ENCODE peak calls at places on chromosome 10, in nine cellular contexts. G is Caco-2; P is HCT116; K is uterus; B is stimulated activated CD4-positive, alpha-beta T cell treated with anti-CD3 and anti-CD28 coated beads, Interleukin-2, amount 100 ng/mL, for 48 hours; U is HEK293T; W is T1000; X is germinal center; I is heart left ventricle. N is an unnamed sample.

GRCh38 chr10:120456626-120457430 is at the start of gene PLPP4:
- DNase-seq in X (peak), I (no peak), U (peak), B (no peak), G (peak), P (no peak), W (peak), K (no peak), N (peak)

GRCh38 chr10:46247181-46247475 is 39.7 kb upstream of the ANTXRL start:
- DNase-seq in B (no peak), G (no peak), X (no peak), W (no peak), U (no peak), K (no peak), P (no peak), I (no peak), N (no peak)

GRCh38 chr10:110681023-110681681 is 37.0 kb downstream of the RBM20 start:
- DNase-seq in P (peak), X (peak), W (no peak), U (peak), K (no peak), G (peak), I (peak), B (peak), N (peak)

GRCh38 chr10:94216201-94216600 is 146.5 kb downstream of the NOC3L start:
- DNase-seq in P (no peak), I (no peak), K (no peak), U (no peak), B (no peak), W (no peak), X (no peak), G (no peak), N (no peak)

GRCh38 chr10:23065549-23065948 is 29.8 kb upstream of the MSRB2 start:
- DNase-seq in X (no peak), I (peak), G (no peak), B (no peak), W (peak), U (no peak), K (peak), P (no peak), N (no peak)

GRCh38 chr10:34341473-34341872 is 473.6 kb downstream of the PARD3 start:
- DNase-seq in G (no peak), W (no peak), U (no peak), K (peak), P (no peak), B (no peak), I (no peak), X (no peak), N (no peak)

GRCh38 chr10:127991543-127992255 is 84.8 kb downstream of the PTPRE start:
- DNase-seq in G (no peak), B (no peak), X (no peak), P (no peak), I (no peak), U (no peak), W (no peak), K (no peak), N (no peak)

GRCh38 chr10:80163741-80164341 is 31.3 kb downstream of the PLAC9 start:
- DNase-seq in W (peak), P (no peak), X (no peak), U (no peak), G (no peak), K (peak), B (no peak), I (no peak), N (no peak)

GRCh38 chr10:120614685-120615084 is 157.7 kb downstream of the PLPP4 start:
- DNase-seq in G (no peak), I (no peak), W (no peak), X (no peak), U (no peak), P (no peak), K (no peak), B (no peak), N (no peak)

GRCh38 chr10:24541239-24541753 is 182.4 kb downstream of the ARHGAP21 start:
- DNase-seq in B (no peak), G (peak), X (no peak), U (no peak), K (no peak), W (no peak), P (no peak), I (no peak), N (no peak)

GRCh38 chr10:88491314-88491713 is 91.8 kb downstream of the RNLS start:
- DNase-seq in P (no peak), U (no peak), G (no peak), I (no peak), K (no peak), B (no peak), X (no peak), W (no peak), N (no peak)

GRCh38 chr10:80196270-80196949 is 8.9 kb downstream of the ANXA11 start:
- DNase-seq in U (no peak), G (peak), K (no peak), I (peak), P (peak), B (peak), W (no peak), X (no peak), N (no peak)

GRCh38 chr10:119531067-119531466 is 11.5 kb downstream of the RGS10 start:
- DNase-seq in I (no peak), U (no peak), W (no peak), P (no peak), X (no peak), G (no peak), K (no peak), B (no peak), N (no peak)